ENCODE peak calls at places on chromosomes 4 and X, in nine cellular contexts. One of them, this sample, is unnamed.

GRCh38 chrX:133776072-133776471 is 209.3 kb downstream of the GPC3 start:
- DNase-seq in fibroblast of the aortic adventitia: no peak
- DNase-seq in PC-3: peak
- DNase-seq in Caco-2: no peak
- DNase-seq in brain microvascular endothelial cell: peak
- DNase-seq in left ventricle myocardium inferior: peak
- DNase-seq in NB4: peak
- DNase-seq in PC-9: no peak
- DNase-seq in breast epithelium: no peak
- DNase-seq in this sample: no peak

GRCh38 chrX:138847930-138848329 is 136.4 kb upstream of the FGF13 start:
- DNase-seq in fibroblast of the aortic adventitia: peak
- DNase-seq in PC-3: peak
- DNase-seq in Caco-2: no peak
- DNase-seq in brain microvascular endothelial cell: no peak
- DNase-seq in left ventricle myocardium inferior: no peak
- DNase-seq in NB4: peak
- DNase-seq in PC-9: no peak
- DNase-seq in breast epithelium: no peak
- DNase-seq in this sample: no peak

GRCh38 chrX:83630662-83631061 is 122.6 kb downstream of the POU3F4 start:
- DNase-seq in fibroblast of the aortic adventitia: no peak
- DNase-seq in PC-3: no peak
- DNase-seq in Caco-2: no peak
- DNase-seq in brain microvascular endothelial cell: no peak
- DNase-seq in left ventricle myocardium inferior: no peak
- DNase-seq in NB4: no peak
- DNase-seq in PC-9: no peak
- DNase-seq in breast epithelium: no peak
- DNase-seq in this sample: no peak

GRCh38 chr4:1310796-1311715 is 21.4 kb downstream of the MAEA start:
- DNase-seq in fibroblast of the aortic adventitia: no peak
- DNase-seq in PC-3: no peak
- DNase-seq in Caco-2: no peak
- DNase-seq in brain microvascular endothelial cell: no peak
- DNase-seq in left ventricle myocardium inferior: no peak
- DNase-seq in NB4: no peak
- DNase-seq in PC-9: no peak
- DNase-seq in breast epithelium: no peak
- DNase-seq in this sample: no peak

GRCh38 chr4:8745828-8746225 is 125.8 kb downstream of the HMX1 start:
- DNase-seq in fibroblast of the aortic adventitia: no peak
- DNase-seq in PC-3: no peak
- DNase-seq in Caco-2: no peak
- DNase-seq in brain microvascular endothelial cell: no peak
- DNase-seq in left ventricle myocardium inferior: no peak
- DNase-seq in NB4: no peak
- DNase-seq in PC-9: no peak
- DNase-seq in breast epithelium: peak
- DNase-seq in this sample: no peak

GRCh38 chr4:78629991-78630541 is 78.5 kb downstream of the ANXA3 start:
- DNase-seq in fibroblast of the aortic adventitia: no peak
- DNase-seq in PC-3: no peak
- DNase-seq in Caco-2: peak
- DNase-seq in brain microvascular endothelial cell: no peak
- DNase-seq in left ventricle myocardium inferior: no peak
- DNase-seq in NB4: no peak
- DNase-seq in PC-9: no peak
- DNase-seq in breast epithelium: no peak
- DNase-seq in this sample: no peak

GRCh38 chrX:64976673-64977040 is 407 bp upstream of the ZC4H2 start:
- DNase-seq in fibroblast of the aortic adventitia: no peak
- DNase-seq in PC-3: no peak
- DNase-seq in Caco-2: no peak
- DNase-seq in brain microvascular endothelial cell: no peak
- DNase-seq in left ventricle myocardium inferior: no peak
- DNase-seq in NB4: no peak
- DNase-seq in PC-9: no peak
- DNase-seq in breast epithelium: no peak
- DNase-seq in this sample: no peak

GRCh38 chr4:123825596-123826291 is 429.1 kb downstream of the SPRY1 start:
- DNase-seq in fibroblast of the aortic adventitia: peak
- DNase-seq in PC-3: peak
- DNase-seq in Caco-2: no peak
- DNase-seq in brain microvascular endothelial cell: peak
- DNase-seq in left ventricle myocardium inferior: no peak
- DNase-seq in NB4: no peak
- DNase-seq in PC-9: no peak
- DNase-seq in breast epithelium: no peak
- DNase-seq in this sample: no peak

GRCh38 chrX:83022020-83022419 is 486.1 kb upstream of the POU3F4 start:
- DNase-seq in fibroblast of the aortic adventitia: no peak
- DNase-seq in PC-3: peak
- DNase-seq in Caco-2: no peak
- DNase-seq in brain microvascular endothelial cell: no peak
- DNase-seq in left ventricle myocardium inferior: no peak
- DNase-seq in NB4: no peak
- DNase-seq in PC-9: no peak
- DNase-seq in breast epithelium: no peak
- DNase-seq in this sample: no peak

GRCh38 chrX:152819732-152820131 is 10.8 kb downstream of the CETN2 start:
- DNase-seq in fibroblast of the aortic adventitia: peak
- DNase-seq in PC-3: peak
- DNase-seq in Caco-2: no peak
- DNase-seq in brain microvascular endothelial cell: peak
- DNase-seq in left ventricle myocardium inferior: no peak
- DNase-seq in NB4: no peak
- DNase-seq in PC-9: no peak
- DNase-seq in breast epithelium: no peak
- DNase-seq in this sample: no peak

DNA sequence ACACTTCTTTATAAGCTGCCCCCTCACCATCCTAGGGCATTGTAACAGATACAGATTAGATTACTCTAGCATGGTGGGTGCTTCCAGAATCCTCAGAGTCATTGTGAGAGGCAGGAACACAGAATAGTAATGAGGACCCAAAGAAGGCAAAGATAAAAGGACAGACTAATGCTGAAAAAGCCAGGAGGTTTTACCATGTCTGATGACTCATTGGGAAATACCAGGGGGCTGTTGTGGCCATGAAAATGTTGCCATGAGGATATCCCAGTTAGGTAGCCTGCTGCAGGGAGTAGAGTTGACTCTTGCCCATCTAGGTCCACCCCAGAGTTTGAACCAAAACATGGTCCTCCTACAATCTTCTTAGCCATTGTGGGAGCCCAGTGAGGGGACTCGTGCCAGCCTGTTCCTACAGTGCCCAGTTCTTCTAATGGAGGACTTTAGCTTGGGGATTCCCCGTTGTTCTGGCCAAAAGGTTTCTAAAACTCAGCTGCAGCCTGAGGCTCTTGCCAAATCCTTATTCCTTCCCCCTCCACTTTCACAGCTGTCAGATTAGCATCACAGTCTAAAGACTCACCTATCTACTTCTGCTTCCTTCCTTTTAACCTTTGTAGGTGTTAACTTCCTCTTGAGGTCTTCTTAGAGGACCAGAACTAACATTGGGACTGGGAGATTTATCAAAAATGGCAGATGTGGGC is 586.0 kb upstream of the AADAT start:
- DNase-seq in fibroblast of the aortic adventitia: no peak
- DNase-seq in PC-3: peak
- DNase-seq in Caco-2: no peak
- DNase-seq in brain microvascular endothelial cell: peak
- DNase-seq in left ventricle myocardium inferior: no peak
- DNase-seq in NB4: no peak
- DNase-seq in PC-9: no peak
- DNase-seq in breast epithelium: no peak
- DNase-seq in this sample: no peak
- H3K4me3 ChIP-seq in fibroblast of the aortic adventitia: no peak
- H3K4me3 ChIP-seq in PC-3: no peak
- H3K4me3 ChIP-seq in Caco-2: no peak
- H3K4me3 ChIP-seq in brain microvascular endothelial cell: no peak
- H3K4me3 ChIP-seq in left ventricle myocardium inferior: no peak
- H3K4me3 ChIP-seq in NB4: no peak
- H3K4me3 ChIP-seq in PC-9: no peak
- H3K4me3 ChIP-seq in breast epithelium: no peak
- H3K4me3 ChIP-seq in this sample: no peak

GRCh38 chr4:129532573-129532972 is 436.6 kb downstream of the C4orf33 start:
- DNase-seq in fibroblast of the aortic adventitia: no peak
- DNase-seq in PC-3: no peak
- DNase-seq in Caco-2: no peak
- DNase-seq in brain microvascular endothelial cell: no peak
- DNase-seq in left ventricle myocardium inferior: no peak
- DNase-seq in NB4: peak
- DNase-seq in PC-9: no peak
- DNase-seq in breast epithelium: no peak
- DNase-seq in this sample: no peak

DNA sequence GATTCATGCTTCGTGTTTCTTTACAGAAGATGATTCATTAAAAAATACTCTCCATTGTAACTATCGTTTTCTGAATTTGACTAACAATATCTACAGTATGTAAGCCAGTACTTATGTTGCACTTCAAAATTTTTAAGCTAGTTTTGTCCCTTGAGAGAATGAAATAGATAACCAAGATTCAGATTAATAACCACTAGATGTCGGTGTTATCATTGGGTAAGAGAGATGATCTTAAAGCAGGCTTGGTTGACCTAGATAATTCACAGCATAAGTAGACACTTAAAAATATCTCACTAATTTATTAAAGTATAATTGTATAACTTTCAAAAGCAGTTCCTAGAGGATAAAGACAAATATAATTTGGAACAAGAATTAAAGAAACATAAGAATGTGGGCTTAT is 430.9 kb downstream of the C4orf33 start:
- DNase-seq in fibroblast of the aortic adventitia: peak
- DNase-seq in PC-3: peak
- DNase-seq in Caco-2: no peak
- DNase-seq in brain microvascular endothelial cell: no peak
- DNase-seq in left ventricle myocardium inferior: no peak
- DNase-seq in NB4: peak
- DNase-seq in PC-9: no peak
- DNase-seq in breast epithelium: no peak
- DNase-seq in this sample: no peak
- TF ChIP-seq CTCF in fibroblast of the aortic adventitia: peak
- TF ChIP-seq CTCF in PC-3: peak
- TF ChIP-seq CTCF in Caco-2: no peak
- TF ChIP-seq CTCF in brain microvascular endothelial cell: peak
- TF ChIP-seq CTCF in left ventricle myocardium inferior: peak
- TF ChIP-seq CTCF in NB4: no peak
- TF ChIP-seq CTCF in PC-9: peak
- TF ChIP-seq CTCF in breast epithelium: no peak
- TF ChIP-seq CTCF in this sample: no peak

DNA sequence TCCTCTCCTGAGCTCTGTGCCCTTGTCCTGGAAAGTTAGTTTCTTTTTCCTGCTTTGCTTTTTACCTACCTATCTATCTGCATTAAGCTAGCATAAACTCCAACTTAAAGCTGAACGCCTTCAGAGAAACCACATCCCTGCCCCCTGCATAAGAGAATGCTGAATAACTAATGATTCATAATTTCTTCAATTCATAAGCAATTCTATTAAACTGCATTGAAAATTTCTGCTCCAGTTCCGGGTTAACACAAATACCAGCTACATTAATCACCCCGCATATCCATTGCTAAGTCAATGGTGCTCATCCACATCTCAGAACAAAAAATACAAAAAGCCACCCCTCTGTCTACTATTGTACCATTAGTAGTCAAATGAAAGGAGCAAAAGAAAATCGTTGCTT is 107.0 kb downstream of the ELOVL6 start:
- DNase-seq in fibroblast of the aortic adventitia: peak
- DNase-seq in PC-3: peak
- DNase-seq in Caco-2: no peak
- DNase-seq in brain microvascular endothelial cell: peak
- DNase-seq in left ventricle myocardium inferior: no peak
- DNase-seq in NB4: no peak
- DNase-seq in PC-9: peak
- DNase-seq in breast epithelium: no peak
- DNase-seq in this sample: peak
- H3K4me3 ChIP-seq in fibroblast of the aortic adventitia: no peak
- H3K4me3 ChIP-seq in PC-3: peak
- H3K4me3 ChIP-seq in Caco-2: no peak
- H3K4me3 ChIP-seq in brain microvascular endothelial cell: no peak
- H3K4me3 ChIP-seq in left ventricle myocardium inferior: no peak
- H3K4me3 ChIP-seq in NB4: no peak
- H3K4me3 ChIP-seq in PC-9: peak
- H3K4me3 ChIP-seq in breast epithelium: no peak
- H3K4me3 ChIP-seq in this sample: no peak

DNA sequence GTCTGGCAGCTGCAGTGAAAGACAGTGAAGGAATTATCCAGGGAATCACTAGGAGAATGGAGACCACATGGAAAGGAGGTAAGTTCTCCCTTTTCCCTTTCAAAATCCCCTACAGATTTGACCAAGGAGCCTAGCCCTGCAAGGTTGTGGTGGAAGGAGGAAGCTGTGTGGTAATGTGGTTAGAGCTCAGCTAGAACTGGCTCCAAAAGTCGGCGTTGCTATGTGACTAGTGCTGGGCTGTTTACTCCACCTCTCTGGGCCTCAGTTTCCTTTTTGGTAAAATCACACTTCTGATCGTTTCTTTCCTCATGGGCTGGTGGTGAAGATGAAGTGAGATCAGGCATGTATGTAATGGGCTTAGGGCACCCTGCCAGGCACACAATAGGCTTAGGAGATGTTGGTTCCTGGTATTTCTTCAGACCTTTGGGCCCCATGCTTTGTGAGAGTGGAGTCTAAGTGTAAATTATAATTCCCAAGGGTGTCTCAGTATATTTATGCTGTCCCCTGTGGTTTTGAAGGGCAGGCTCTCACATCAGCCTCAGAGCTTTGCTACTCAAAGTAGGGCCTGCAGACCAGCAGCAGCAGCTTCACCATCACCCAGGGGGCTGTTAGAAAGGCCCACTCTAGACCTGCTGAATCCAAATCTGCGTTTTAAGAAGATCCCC is 183.7 kb upstream of the BCOR start:
- DNase-seq in fibroblast of the aortic adventitia: no peak
- DNase-seq in PC-3: no peak
- DNase-seq in Caco-2: no peak
- DNase-seq in brain microvascular endothelial cell: no peak
- DNase-seq in left ventricle myocardium inferior: no peak
- DNase-seq in NB4: peak
- DNase-seq in PC-9: no peak
- DNase-seq in breast epithelium: no peak
- DNase-seq in this sample: no peak
- TF ChIP-seq CTCF in fibroblast of the aortic adventitia: no peak
- TF ChIP-seq CTCF in PC-3: no peak
- TF ChIP-seq CTCF in Caco-2: no peak
- TF ChIP-seq CTCF in brain microvascular endothelial cell: no peak
- TF ChIP-seq CTCF in left ventricle myocardium inferior: no peak
- TF ChIP-seq CTCF in NB4: no peak
- TF ChIP-seq CTCF in PC-9: no peak
- TF ChIP-seq CTCF in breast epithelium: no peak
- TF ChIP-seq CTCF in this sample: no peak